ENCODE peak calls at places on chromosomes 5 and 9, in eight cellular contexts. Z is aorta, S is amygdala, G is upper lobe of right lung, T is IMR-90, C is SK-MEL-5, A is AG04450, N is activated T-helper 1 cell treated with Interleukin-2 at 50 U/mL for 16 hours. E is an unnamed sample.

GRCh38 chr9:137583957-137584356 is 5.2 kb upstream of the DPH7 start:
- DNase-seq in Z (no peak), S (no peak), G (no peak), T (no peak), C (no peak), A (no peak), N (no peak), E (no peak)

GRCh38 chr5:177086918-177087706 is 397 bp downstream of the FGFR4 start:
- DNase-seq in Z (no peak), S (no peak), G (peak), T (no peak), C (peak), A (no peak), N (peak), E (no peak)

GRCh38 chr9:109780453-109781033 is 545 bp downstream of the PALM2AKAP2 start:
- DNase-seq in Z (no peak), S (no peak), G (no peak), T (no peak), C (no peak), A (no peak), N (no peak), E (peak)

GRCh38 chr9:28925184-28925583 is 1351.9 kb upstream of the C9orf72 start:
- DNase-seq in Z (no peak), S (no peak), G (no peak), T (no peak), C (no peak), A (no peak), N (no peak), E (no peak)

GRCh38 chr5:127875235-127876021 is 172.2 kb downstream of the CCDC192 start:
- DNase-seq in Z (peak), S (no peak), G (no peak), T (peak), C (peak), A (no peak), N (no peak), E (peak)

GRCh38 chr9:123883634-123884033 is 46.3 kb downstream of the DENND1A start:
- DNase-seq in Z (no peak), S (no peak), G (no peak), T (peak), C (no peak), A (no peak), N (no peak), E (no peak)

GRCh38 chr9:130660683-130661460 is 3.5 kb upstream of the PRDM12 start:
- DNase-seq in Z (no peak), S (no peak), G (no peak), T (no peak), C (no peak), A (no peak), N (no peak), E (no peak)

GRCh38 chr5:158485604-158486081 is 614.1 kb downstream of the EBF1 start:
- DNase-seq in Z (peak), S (no peak), G (no peak), T (no peak), C (no peak), A (no peak), N (no peak), E (peak)

GRCh38 chr5:947626-948471 is 55.2 kb downstream of the TRIP13 start:
- DNase-seq in Z (no peak), S (no peak), G (no peak), T (no peak), C (peak), A (no peak), N (no peak), E (peak)

GRCh38 chr5:111254613-111255012 is 30.4 kb downstream of the CAMK4 start:
- DNase-seq in Z (no peak), S (no peak), G (no peak), T (peak), C (peak), A (no peak), N (peak), E (no peak)

GRCh38 chr9:134044944-134045343 is 19.7 kb downstream of the BRD3OS start:
- DNase-seq in Z (no peak), S (no peak), G (no peak), T (no peak), C (no peak), A (no peak), N (no peak), E (no peak)

GRCh38 chr5:7877851-7878250 is 8.9 kb downstream of the MTRR start:
- DNase-seq in Z (no peak), S (no peak), G (no peak), T (peak), C (no peak), A (no peak), N (no peak), E (no peak)

GRCh38 chr9:81414836-81415235 is 274.5 kb downstream of the TLE1 start:
- DNase-seq in Z (no peak), S (no peak), G (no peak), T (no peak), C (no peak), A (no peak), N (no peak), E (no peak)

GRCh38 chr5:53543401-53543800 is 17.0 kb upstream of the NDUFS4 start:
- DNase-seq in Z (no peak), S (no peak), G (no peak), T (peak), C (no peak), A (no peak), N (no peak), E (peak)

GRCh38 chr5:154857091-154857533 is 1.3 kb upstream of the CNOT8 start:
- DNase-seq in Z (no peak), S (no peak), G (no peak), T (no peak), C (no peak), A (no peak), N (peak), E (no peak)

GRCh38 chr5:83069406-83069805 is 7.8 kb downstream of the TMEM167A start:
- DNase-seq in Z (no peak), S (no peak), G (no peak), T (peak), C (no peak), A (no peak), N (no peak), E (no peak)

GRCh38 chr5:125978015-125978414 is 445.2 kb upstream of the GRAMD2B start:
- DNase-seq in Z (no peak), S (no peak), G (no peak), T (no peak), C (no peak), A (no peak), N (no peak), E (no peak)

GRCh38 chr9:32966036-32966435 is 35.4 kb downstream of the APTX start:
- DNase-seq in Z (no peak), S (no peak), G (no peak), T (no peak), C (no peak), A (no peak), N (no peak), E (peak)

GRCh38 chr9:7549261-7549660 is 250.3 kb downstream of the DMAC1 start:
- DNase-seq in Z (peak), S (no peak), G (no peak), T (no peak), C (no peak), A (no peak), N (no peak), E (no peak)

GRCh38 chr5:111347021-111347420 is 122.8 kb downstream of the CAMK4 start:
- DNase-seq in Z (no peak), S (no peak), G (no peak), T (no peak), C (peak), A (no peak), N (no peak), E (no peak)

GRCh38 chr5:126492939-126493338 is 69.7 kb downstream of the GRAMD2B start:
- DNase-seq in Z (no peak), S (no peak), G (no peak), T (peak), C (peak), A (no peak), N (no peak), E (no peak)

GRCh38 chr5:139481580-139482049 is 943 bp downstream of the STING1 start:
- DNase-seq in Z (peak), S (no peak), G (peak), T (peak), C (no peak), A (no peak), N (no peak), E (peak)